ENCODE peak calls at places on chromosomes 12 and 14, in five cellular contexts. One of them, this sample, is unnamed.
A peak's percentile ranks its signal among the peaks of the same experiment; 100 is the strongest.

GRCh38 chr14:74793506-74794155 is 30.5 kb downstream of the YLPM1 start:
- DNase-seq in neural progenitor cell: peak; percentile 27
- DNase-seq in H1: no peak
- DNase-seq in heart left ventricle: no peak
- DNase-seq in left ventricle myocardium inferior: no peak
- DNase-seq in this sample: peak; percentile 5

GRCh38 chr12:67543371-67543770 is 105.2 kb upstream of the DYRK2 start:
- DNase-seq in neural progenitor cell: no peak
- DNase-seq in H1: no peak
- DNase-seq in heart left ventricle: no peak
- DNase-seq in left ventricle myocardium inferior: no peak
- DNase-seq in this sample: no peak

GRCh38 chr12:78167510-78167909 is 336.8 kb downstream of the NAV3 start:
- DNase-seq in neural progenitor cell: no peak
- DNase-seq in H1: no peak
- DNase-seq in heart left ventricle: no peak
- DNase-seq in left ventricle myocardium inferior: no peak
- DNase-seq in this sample: no peak

GRCh38 chr12:111031956-111032919 is 111.9 kb upstream of the MYL2 start:
- DNase-seq in neural progenitor cell: no peak
- DNase-seq in H1: no peak
- DNase-seq in heart left ventricle: no peak
- DNase-seq in left ventricle myocardium inferior: no peak
- DNase-seq in this sample: no peak

GRCh38 chr12:69062838-69063237 is 129.9 kb upstream of the CPM start:
- DNase-seq in neural progenitor cell: no peak
- DNase-seq in H1: no peak
- DNase-seq in heart left ventricle: no peak
- DNase-seq in left ventricle myocardium inferior: no peak
- DNase-seq in this sample: no peak

GRCh38 chr14:64801800-64802199 is 77.9 kb downstream of the SPTB start:
- DNase-seq in neural progenitor cell: peak; percentile 77
- DNase-seq in H1: no peak
- DNase-seq in heart left ventricle: no peak
- DNase-seq in left ventricle myocardium inferior: no peak
- DNase-seq in this sample: peak; percentile 20

GRCh38 chr12:89016970-89017778 is 335.1 kb downstream of the DUSP6 start:
- DNase-seq in neural progenitor cell: peak; percentile 83
- DNase-seq in H1: no peak
- DNase-seq in heart left ventricle: no peak
- DNase-seq in left ventricle myocardium inferior: peak; percentile 13
- DNase-seq in this sample: peak; percentile 78

GRCh38 chr12:59823535-59823934 is 227.7 kb downstream of the SLC16A7 start:
- DNase-seq in neural progenitor cell: no peak
- DNase-seq in H1: no peak
- DNase-seq in heart left ventricle: no peak
- DNase-seq in left ventricle myocardium inferior: no peak
- DNase-seq in this sample: no peak

GRCh38 chr12:94171595-94171930 is 23.2 kb downstream of the PLXNC1 start:
- DNase-seq in neural progenitor cell: no peak
- DNase-seq in H1: no peak
- DNase-seq in heart left ventricle: no peak
- DNase-seq in left ventricle myocardium inferior: no peak
- DNase-seq in this sample: no peak

GRCh38 chr12:106840217-106840616 is 65.7 kb downstream of the RIC8B start:
- DNase-seq in neural progenitor cell: peak; percentile 11
- DNase-seq in H1: no peak
- DNase-seq in heart left ventricle: no peak
- DNase-seq in left ventricle myocardium inferior: no peak
- DNase-seq in this sample: peak; percentile 58

GRCh38 chr14:91419044-91419397 is 1.4 kb upstream of the CCDC88C start:
- DNase-seq in neural progenitor cell: no peak
- DNase-seq in H1: no peak
- DNase-seq in heart left ventricle: no peak
- DNase-seq in left ventricle myocardium inferior: no peak
- DNase-seq in this sample: no peak

GRCh38 chr12:45350861-45351260 is 135.0 kb downstream of the ANO6 start:
- DNase-seq in neural progenitor cell: no peak
- DNase-seq in H1: no peak
- DNase-seq in heart left ventricle: no peak
- DNase-seq in left ventricle myocardium inferior: no peak
- DNase-seq in this sample: no peak

GRCh38 chr14:76761849-76762616 is 765 bp downstream of the VASH1 start:
- DNase-seq in neural progenitor cell: no peak
- DNase-seq in H1: no peak
- DNase-seq in heart left ventricle: peak; percentile 75
- DNase-seq in left ventricle myocardium inferior: no peak
- DNase-seq in this sample: no peak

GRCh38 chr14:26281280-26281998 is 316.4 kb downstream of the NOVA1 start:
- DNase-seq in neural progenitor cell: no peak
- DNase-seq in H1: no peak
- DNase-seq in heart left ventricle: no peak
- DNase-seq in left ventricle myocardium inferior: no peak
- DNase-seq in this sample: peak; percentile 50

GRCh38 chr12:42360747-42361403 is 34.9 kb downstream of the PPHLN1 start:
- DNase-seq in neural progenitor cell: no peak
- DNase-seq in H1: no peak
- DNase-seq in heart left ventricle: no peak
- DNase-seq in left ventricle myocardium inferior: no peak
- DNase-seq in this sample: no peak

GRCh38 chr12:100986595-100987547 is 192.3 kb downstream of the ANO4 start:
- DNase-seq in neural progenitor cell: peak; percentile 61
- DNase-seq in H1: no peak
- DNase-seq in heart left ventricle: no peak
- DNase-seq in left ventricle myocardium inferior: no peak
- DNase-seq in this sample: peak; percentile 44

GRCh38 chr14:38405851-38406630 is 150.1 kb upstream of the CLEC14A start:
- DNase-seq in neural progenitor cell: peak; percentile 60
- DNase-seq in H1: no peak
- DNase-seq in heart left ventricle: no peak
- DNase-seq in left ventricle myocardium inferior: no peak
- DNase-seq in this sample: peak; percentile 34

GRCh38 chr14:28673056-28673455 is 93.5 kb upstream of the FOXG1 start:
- DNase-seq in neural progenitor cell: no peak
- DNase-seq in H1: no peak
- DNase-seq in heart left ventricle: no peak
- DNase-seq in left ventricle myocardium inferior: no peak
- DNase-seq in this sample: peak; percentile 20

GRCh38 chr12:43848786-43849185 is 12.9 kb downstream of the TMEM117 start:
- DNase-seq in neural progenitor cell: no peak
- DNase-seq in H1: no peak
- DNase-seq in heart left ventricle: no peak
- DNase-seq in left ventricle myocardium inferior: no peak
- DNase-seq in this sample: no peak

GRCh38 chr12:28767836-28768348 is 381.2 kb upstream of the FAR2 start:
- DNase-seq in neural progenitor cell: no peak
- DNase-seq in H1: no peak
- DNase-seq in heart left ventricle: no peak
- DNase-seq in left ventricle myocardium inferior: no peak
- DNase-seq in this sample: peak; percentile 8

GRCh38 chr12:114608509-114608908 is 75.5 kb downstream of the TBX3 start:
- DNase-seq in neural progenitor cell: no peak
- DNase-seq in H1: no peak
- DNase-seq in heart left ventricle: no peak
- DNase-seq in left ventricle myocardium inferior: no peak
- DNase-seq in this sample: no peak

GRCh38 chr14:74618078-74618952 is 6.3 kb upstream of the LTBP2 start:
- DNase-seq in neural progenitor cell: no peak
- DNase-seq in H1: no peak
- DNase-seq in heart left ventricle: no peak
- DNase-seq in left ventricle myocardium inferior: no peak
- DNase-seq in this sample: peak; percentile 80

GRCh38 chr12:43969882-43970281 is 134.0 kb downstream of the TMEM117 start:
- DNase-seq in neural progenitor cell: no peak
- DNase-seq in H1: no peak
- DNase-seq in heart left ventricle: no peak
- DNase-seq in left ventricle myocardium inferior: no peak
- DNase-seq in this sample: no peak

GRCh38 chr12:74537126-74537706 is 419 bp upstream of the ATXN7L3B start:
- DNase-seq in neural progenitor cell: peak; percentile 41
- DNase-seq in H1: no peak
- DNase-seq in heart left ventricle: no peak
- DNase-seq in left ventricle myocardium inferior: no peak
- DNase-seq in this sample: no peak

GRCh38 chr12:5047094-5047493 is 3.4 kb downstream of the KCNA5 start:
- DNase-seq in neural progenitor cell: peak; percentile 70
- DNase-seq in H1: no peak
- DNase-seq in heart left ventricle: no peak
- DNase-seq in left ventricle myocardium inferior: no peak
- DNase-seq in this sample: no peak

GRCh38 chr12:5044420-5045295 is 979 bp downstream of the KCNA5 start:
- DNase-seq in neural progenitor cell: no peak
- DNase-seq in H1: no peak
- DNase-seq in heart left ventricle: peak; percentile 58
- DNase-seq in left ventricle myocardium inferior: no peak
- DNase-seq in this sample: no peak

GRCh38 chr12:5040368-5040767 is 3.3 kb upstream of the KCNA5 start:
- DNase-seq in neural progenitor cell: no peak
- DNase-seq in H1: no peak
- DNase-seq in heart left ventricle: no peak
- DNase-seq in left ventricle myocardium inferior: no peak
- DNase-seq in this sample: no peak

GRCh38 chr12:5047729-5048128 is 4.0 kb downstream of the KCNA5 start:
- DNase-seq in neural progenitor cell: no peak
- DNase-seq in H1: no peak
- DNase-seq in heart left ventricle: no peak
- DNase-seq in left ventricle myocardium inferior: no peak
- DNase-seq in this sample: no peak

GRCh38 chr12:5043589-5044419 is at the start of gene KCNA5:
- DNase-seq in neural progenitor cell: peak; percentile 79
- DNase-seq in H1: peak; percentile 13
- DNase-seq in heart left ventricle: peak; percentile 53
- DNase-seq in left ventricle myocardium inferior: peak; percentile 22
- DNase-seq in this sample: no peak
- H3K4me3 ChIP-seq in neural progenitor cell: peak within 1 kb of the TSS; percentile 50
- H3K4me3 ChIP-seq in H1: peak within 1 kb of the TSS; percentile 65
- H3K4me3 ChIP-seq in heart left ventricle: peak within 1 kb of the TSS; percentile 54
- H3K4me3 ChIP-seq in left ventricle myocardium inferior: peak within 1 kb of the TSS; percentile 64
- H3K4me3 ChIP-seq in this sample: no peak within 1 kb of the TSS

GRCh38 chr14:69708049-69708448 is 58.9 kb upstream of the SRSF5 start:
- DNase-seq in neural progenitor cell: no peak
- DNase-seq in H1: no peak
- DNase-seq in heart left ventricle: no peak
- DNase-seq in left ventricle myocardium inferior: no peak
- DNase-seq in this sample: no peak

GRCh38 chr14:69711471-69712216 is 55.3 kb upstream of the SRSF5 start:
- DNase-seq in neural progenitor cell: no peak
- DNase-seq in H1: no peak
- DNase-seq in heart left ventricle: no peak
- DNase-seq in left ventricle myocardium inferior: peak; percentile 46
- DNase-seq in this sample: no peak

GRCh38 chr14:69710378-69710777 is 56.6 kb upstream of the SRSF5 start:
- DNase-seq in neural progenitor cell: no peak
- DNase-seq in H1: no peak
- DNase-seq in heart left ventricle: no peak
- DNase-seq in left ventricle myocardium inferior: no peak
- DNase-seq in this sample: no peak

GRCh38 chr14:69711065-69711464 is 55.9 kb upstream of the SRSF5 start:
- DNase-seq in neural progenitor cell: no peak
- DNase-seq in H1: no peak
- DNase-seq in heart left ventricle: peak; percentile 88
- DNase-seq in left ventricle myocardium inferior: peak; percentile 86
- DNase-seq in this sample: no peak

DNA sequence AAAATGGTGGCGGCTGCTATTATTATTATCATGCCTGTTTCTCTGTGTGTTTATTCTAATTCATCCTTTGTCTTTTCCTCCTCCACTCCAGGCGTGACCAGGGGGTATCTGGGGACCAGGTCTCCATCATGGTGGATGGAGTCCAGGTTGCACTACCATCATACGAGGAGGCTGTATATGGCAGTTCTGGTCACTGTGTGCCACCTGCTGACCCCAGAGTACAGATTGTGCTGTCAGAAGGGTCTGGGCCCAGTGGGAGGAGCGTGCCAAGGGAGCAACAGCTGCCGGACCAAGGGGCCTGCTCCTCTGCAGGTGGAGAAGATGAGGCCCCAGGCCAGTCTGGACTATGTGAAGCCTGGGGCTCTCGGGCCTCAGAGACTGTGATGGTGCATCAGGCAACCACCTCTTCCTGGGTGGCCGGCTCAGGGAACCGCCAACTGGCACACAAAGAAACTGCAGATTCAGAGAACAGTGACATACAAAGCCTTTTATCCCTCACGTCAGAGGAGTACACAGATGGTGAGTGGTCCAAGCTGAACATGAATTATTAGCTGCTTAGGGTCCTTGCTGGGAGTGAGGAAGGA is 58.3 kb upstream of the SRSF5 start:
- DNase-seq in neural progenitor cell: peak; percentile 83
- DNase-seq in H1: no peak
- DNase-seq in heart left ventricle: no peak
- DNase-seq in left ventricle myocardium inferior: no peak
- DNase-seq in this sample: no peak
- TF ChIP-seq CTCF in neural progenitor cell: peak; percentile 42
- TF ChIP-seq CTCF in H1: peak; percentile 66
- TF ChIP-seq CTCF in heart left ventricle: no peak
- TF ChIP-seq CTCF in left ventricle myocardium inferior: no peak
- TF ChIP-seq CTCF in this sample: peak; percentile 48

DNA sequence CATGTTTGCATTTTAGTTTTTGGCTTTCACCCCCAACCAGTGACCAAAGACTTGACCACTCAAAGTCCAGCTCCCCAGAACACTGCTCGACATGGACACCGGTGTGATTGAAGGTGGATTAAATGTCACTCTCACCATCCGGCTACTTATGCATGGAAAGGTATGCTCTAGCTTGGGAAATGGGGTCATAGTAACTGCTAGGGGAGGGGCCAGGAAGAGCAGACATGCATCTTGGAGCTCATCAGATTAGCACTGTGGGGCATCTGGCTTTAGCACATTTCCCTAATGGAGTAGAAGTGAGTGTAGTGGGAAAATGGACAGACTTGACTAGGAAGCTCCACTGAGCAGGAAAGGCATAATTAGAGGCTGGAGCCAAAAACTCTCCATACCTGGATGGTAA is 2.8 kb downstream of the PCBP2 start:
- DNase-seq in neural progenitor cell: peak; percentile 28
- DNase-seq in H1: no peak
- DNase-seq in heart left ventricle: no peak
- DNase-seq in left ventricle myocardium inferior: no peak
- DNase-seq in this sample: no peak
- H3K4me3 ChIP-seq in neural progenitor cell: peak overlapping the region; percentile 86
- H3K4me3 ChIP-seq in H1: peak overlapping the region; percentile 99
- H3K4me3 ChIP-seq in heart left ventricle: no peak overlapping the region
- H3K4me3 ChIP-seq in left ventricle myocardium inferior: peak overlapping the region; percentile 77
- H3K4me3 ChIP-seq in this sample: no peak overlapping the region

GRCh38 chr12:26113194-26113654 is 11.6 kb downstream of the BHLHE41 start:
- DNase-seq in neural progenitor cell: peak; percentile 41
- DNase-seq in H1: no peak
- DNase-seq in heart left ventricle: no peak
- DNase-seq in left ventricle myocardium inferior: no peak
- DNase-seq in this sample: no peak

GRCh38 chr12:26112232-26112631 is 12.6 kb downstream of the BHLHE41 start:
- DNase-seq in neural progenitor cell: no peak
- DNase-seq in H1: no peak
- DNase-seq in heart left ventricle: no peak
- DNase-seq in left ventricle myocardium inferior: no peak
- DNase-seq in this sample: no peak

GRCh38 chr12:26112703-26113147 is 12.1 kb downstream of the BHLHE41 start:
- DNase-seq in neural progenitor cell: peak; percentile 64
- DNase-seq in H1: no peak
- DNase-seq in heart left ventricle: no peak
- DNase-seq in left ventricle myocardium inferior: no peak
- DNase-seq in this sample: no peak

GRCh38 chr12:26114720-26115406 is 10.0 kb downstream of the BHLHE41 start:
- DNase-seq in neural progenitor cell: no peak
- DNase-seq in H1: no peak
- DNase-seq in heart left ventricle: no peak
- DNase-seq in left ventricle myocardium inferior: no peak
- DNase-seq in this sample: no peak

GRCh38 chr12:26113853-26114719 is 10.8 kb downstream of the BHLHE41 start:
- DNase-seq in neural progenitor cell: peak; percentile 89
- DNase-seq in H1: peak; percentile 63
- DNase-seq in heart left ventricle: peak; percentile 96
- DNase-seq in left ventricle myocardium inferior: peak; percentile 95
- DNase-seq in this sample: peak; percentile 90
- TF ChIP-seq CTCF in neural progenitor cell: peak; percentile 26
- TF ChIP-seq CTCF in H1: peak; percentile 28
- TF ChIP-seq CTCF in heart left ventricle: no peak
- TF ChIP-seq CTCF in left ventricle myocardium inferior: peak; percentile 45
- TF ChIP-seq CTCF in this sample: peak; percentile 7

This sample was measured in astrocyte of the spinal cord.